ENCODE peak calls at places on chromosomes 16 and 17, in four cellular contexts. K, J, N and D are unnamed samples.

GRCh38 chr17:54426287-54426886 is 474.3 kb upstream of the TOM1L1 start:
- DNase-seq in K (peak; percentile 13), J (no peak), N (no peak), D (no peak)

GRCh38 chr17:21213491-21214014 is 408 bp downstream of the TMEM11 start:
- DNase-seq in K (no peak), J (peak; percentile 50), N (peak; percentile 10), D (peak; percentile 34)

GRCh38 chr16:47970291-47970931 is 185.4 kb downstream of the ABCC12 start:
- DNase-seq in K (no peak), J (no peak), N (peak; percentile 34), D (no peak)

GRCh38 chr16:19926449-19927390 is 42.1 kb upstream of the GPRC5B start:
- DNase-seq in K (peak; percentile 72), J (no peak), N (peak; percentile 82), D (no peak)

GRCh38 chr17:48406936-48407567 is 23.0 kb downstream of the SKAP1 start:
- DNase-seq in K (no peak), J (no peak), N (no peak), D (no peak)

GRCh38 chr17:30321314-30321713 is 12.5 kb downstream of the TMIGD1 start:
- DNase-seq in K (no peak), J (no peak), N (no peak), D (no peak)

GRCh38 chr16:8848939-8849391 is 19.8 kb downstream of the CARHSP1 start:
- DNase-seq in K (no peak), J (no peak), N (peak; percentile 90), D (no peak)

GRCh38 chr16:2197765-2198164 is 1.4 kb upstream of the CASKIN1 start:
- DNase-seq in K (no peak), J (no peak), N (no peak), D (no peak)

GRCh38 chr17:82962163-82962720 is 117.2 kb upstream of the METRNL start:
- DNase-seq in K (no peak), J (peak; percentile 0), N (peak; percentile 8), D (no peak)

GRCh38 chr17:45251931-45252330 is 10.0 kb downstream of the SPATA32 start:
- DNase-seq in K (no peak), J (no peak), N (no peak), D (no peak)

GRCh38 chr17:29615492-29616299 is 7.0 kb downstream of the CORO6 start:
- DNase-seq in K (peak; percentile 72), J (peak; percentile 84), N (no peak), D (peak; percentile 90)

GRCh38 chr16:14489460-14489859 is 140.6 kb downstream of the PARN start:
- DNase-seq in K (no peak), J (peak; percentile 77), N (no peak), D (no peak)

GRCh38 chr17:16378631-16379282 is 2.1 kb upstream of the UBB start:
- DNase-seq in K (no peak), J (no peak), N (no peak), D (no peak)